ENCODE peak calls at places on chromosomes 7 and 10, in five cellular contexts. E is neuronal stem cell, P is progenitor cell of endocrine pancreas, M is T-helper 22 cell, Z is NCI-H526 treated with DMSO at 0.1 percent for 48 hours. L is an unnamed sample.
A peak's percentile ranks its signal among the peaks of the same experiment; 100 is the strongest.

GRCh38 chr7:131625817-131626372 is 69.5 kb upstream of the PODXL start:
- DNase-seq in E (peak; percentile 55), P (no peak), M (no peak), Z (no peak), L (no peak)

GRCh38 chr10:73965890-73966768 is 31.8 kb upstream of the VCL start:
- DNase-seq in E (peak; percentile 91), P (no peak), M (no peak), Z (peak; percentile 1), L (peak; percentile 13)

GRCh38 chr10:133239990-133240389 is 2.3 kb downstream of the VENTX start:
- DNase-seq in E (no peak), P (no peak), M (no peak), Z (no peak), L (no peak)

GRCh38 chr7:51067757-51068156 is 248.9 kb downstream of the COBL start:
- DNase-seq in E (peak; percentile 74), P (peak; percentile 49), M (no peak), Z (peak; percentile 32), L (no peak)

GRCh38 chr7:77913977-77914607 is 115.5 kb downstream of the PHTF2 start:
- DNase-seq in E (no peak), P (no peak), M (no peak), Z (no peak), L (no peak)

GRCh38 chr7:151085691-151086620 is at the start of gene AGAP3:
- DNase-seq in E (peak; percentile 85), P (peak; percentile 69), M (peak; percentile 58), Z (peak; percentile 66), L (peak; percentile 49)

GRCh38 chr7:43511029-43511428 is 71.9 kb upstream of the STK17A start:
- DNase-seq in E (no peak), P (no peak), M (no peak), Z (no peak), L (no peak)

GRCh38 chr10:3887885-3888476 is 103.0 kb upstream of the KLF6 start:
- DNase-seq in E (peak; percentile 41), P (no peak), M (peak; percentile 86), Z (no peak), L (no peak)

GRCh38 chr7:32164341-32164996 is 94.3 kb upstream of the PDE1C start:
- DNase-seq in E (peak; percentile 5), P (no peak), M (no peak), Z (peak; percentile 22), L (no peak)